ENCODE peak calls at places on chromosomes 1 and 21, in six cellular contexts. S is heart left ventricle, T is mesendoderm, L is neural progenitor cell, H is spleen, N is astrocyte of the cerebellum. X is an unnamed sample.

GRCh38 chr1:151720190-151720953 is 950 bp upstream of the RIIAD1 start:
- DNase-seq in S (peak; percentile 29), N (no peak), L (no peak), H (no peak), T (no peak), X (no peak)

GRCh38 chr1:43968348-43968948 is 1.4 kb upstream of the DPH2 start:
- DNase-seq in L (peak; percentile 83), H (no peak), S (no peak), N (peak; percentile 11), T (peak; percentile 62), X (no peak)

GRCh38 chr21:19908386-19908785 is 1089.8 kb upstream of the NCAM2 start:
- DNase-seq in L (no peak), N (no peak), T (no peak), H (no peak), S (no peak), X (no peak)

GRCh38 chr21:14602418-14602987 is 56.4 kb upstream of the SAMSN1 start:
- DNase-seq in H (no peak), T (no peak), N (no peak), S (no peak), L (no peak), X (no peak)

GRCh38 chr1:100683448-100684349 is 35.8 kb upstream of the VCAM1 start:
- DNase-seq in N (no peak), L (no peak), H (no peak), S (no peak), T (no peak), X (no peak)

GRCh38 chr21:44406953-44407352 is 48.4 kb upstream of the LRRC3 start:
- DNase-seq in H (no peak), T (no peak), N (no peak), S (no peak), L (no peak), X (no peak)

GRCh38 chr1:201883786-201884185 is 4.9 kb upstream of the SHISA4 start:
- DNase-seq in L (no peak), T (no peak), N (no peak), H (no peak), S (no peak), X (no peak)

GRCh38 chr1:29081201-29081600 is 42.5 kb downstream of the TMEM200B start:
- DNase-seq in L (no peak), N (no peak), H (no peak), S (no peak), T (no peak), X (no peak)

GRCh38 chr1:101178688-101179491 is 57.9 kb upstream of the S1PR1 start:
- DNase-seq in S (no peak), T (no peak), N (no peak), H (no peak), L (no peak), X (no peak)

GRCh38 chr1:96971439-96971838 is 249.9 kb downstream of the PTBP2 start:
- DNase-seq in L (no peak), H (no peak), N (no peak), T (no peak), S (no peak), X (no peak)

GRCh38 chr1:43065191-43065590 is 106.5 kb upstream of the SLC2A1 start:
- DNase-seq in H (no peak), T (no peak), N (no peak), L (no peak), S (no peak), X (no peak)

GRCh38 chr1:145782166-145783099 is 41.5 kb downstream of the RNF115 start:
- DNase-seq in N (peak; percentile 76), S (no peak), T (no peak), H (no peak), L (no peak), X (no peak)

GRCh38 chr1:201552941-201553341 is 14.0 kb downstream of the NAV1 start:
- DNase-seq in H (no peak), S (no peak), L (peak; percentile 36), N (no peak), T (no peak), X (no peak)

GRCh38 chr1:47593001-47593568 is 155.2 kb downstream of the FOXD2 start:
- DNase-seq in L (peak; percentile 81), H (no peak), S (no peak), N (no peak), T (peak; percentile 33), X (no peak)

GRCh38 chr1:238710697-238711096 is 675.7 kb upstream of the CHRM3 start:
- DNase-seq in L (peak; percentile 25), S (no peak), T (peak; percentile 57), N (no peak), H (no peak), X (no peak)

GRCh38 chr21:28142692-28143091 is 850.0 kb downstream of the LTN1 start:
- DNase-seq in H (no peak), L (no peak), T (no peak), N (no peak), S (no peak), X (no peak)

GRCh38 chr1:2109581-2110021 is 59.4 kb downstream of the PRKCZ start:
- DNase-seq in L (no peak), T (no peak), N (no peak), H (no peak), S (no peak), X (no peak)

GRCh38 chr1:214827883-214828282 is 224.9 kb downstream of the CENPF start:
- DNase-seq in H (no peak), S (no peak), T (no peak), L (no peak), N (no peak), X (no peak)

GRCh38 chr21:37071561-37072238 is 1.2 kb downstream of the PIGP start:
- DNase-seq in S (peak; percentile 32), H (no peak), L (peak; percentile 29), T (peak; percentile 41), N (no peak), X (peak; percentile 51)

GRCh38 chr1:109826446-109826845 is 62.7 kb upstream of the EPS8L3 start:
- DNase-seq in L (no peak), S (no peak), T (no peak), H (no peak), N (no peak), X (no peak)

GRCh38 chr21:41111681-41112080 is 56.3 kb upstream of the BACE2 start:
- DNase-seq in S (no peak), H (no peak), N (no peak), T (no peak), L (no peak), X (no peak)

GRCh38 chr1:115982399-115982798 is 6.1 kb downstream of the SLC22A15 start:
- DNase-seq in S (no peak), L (no peak), H (no peak), T (no peak), N (no peak), X (no peak)

GRCh38 chr1:68590473-68590872 is 93.6 kb upstream of the DEPDC1 start:
- DNase-seq in L (no peak), T (no peak), N (no peak), S (no peak), H (no peak), X (no peak)

GRCh38 chr21:45202889-45203288 is 84.8 kb downstream of the POFUT2 start:
- DNase-seq in H (no peak), T (no peak), N (no peak), L (no peak), S (no peak), X (no peak)

GRCh38 chr1:19384113-19384512 is 72.0 kb downstream of the SLC66A1 start:
- DNase-seq in N (no peak), L (no peak), H (no peak), T (no peak), S (peak; percentile 61), X (peak; percentile 47)

GRCh38 chr1:1187938-1188337 is 14.3 kb downstream of the TTLL10 start:
- DNase-seq in H (no peak), T (no peak), N (no peak), L (no peak), S (no peak), X (no peak)

GRCh38 chr1:54294846-54295245 is 94.9 kb downstream of the MRPL37 start:
- DNase-seq in H (no peak), S (no peak), N (no peak), T (no peak), L (no peak), X (no peak)

GRCh38 chr1:31426249-31426922 is 13.4 kb downstream of the SERINC2 start:
- DNase-seq in N (no peak), S (no peak), L (no peak), H (no peak), T (no peak), X (no peak)

GRCh38 chr21:29072873-29073221 is 601 bp downstream of the CCT8 start:
- DNase-seq in H (no peak), S (no peak), L (peak; percentile 33), N (no peak), T (peak; percentile 59), X (no peak)

GRCh38 chr1:15145327-15145726 is 8.2 kb upstream of the TMEM51 start:
- DNase-seq in N (no peak), T (no peak), S (no peak), H (no peak), L (no peak), X (no peak)

GRCh38 chr1:93395195-93395594 is 49.5 kb downstream of the DR1 start:
- DNase-seq in S (no peak), N (no peak), H (no peak), L (no peak), T (peak; percentile 60), X (no peak)

GRCh38 chr1:67110352-67110751 is 24.4 kb downstream of the C1orf141 start:
- DNase-seq in N (no peak), H (no peak), L (no peak), T (no peak), S (no peak), X (no peak)

GRCh38 chr21:37658994-37659458 is 257.2 kb downstream of the KCNJ6 start:
- DNase-seq in H (no peak), S (no peak), N (peak; percentile 49), L (no peak), T (peak; percentile 33), X (no peak)

GRCh38 chr1:46557403-46557802 is 6.0 kb upstream of the KNCN start:
- DNase-seq in L (no peak), T (no peak), H (no peak), N (no peak), S (no peak), X (no peak)

GRCh38 chr1:183270541-183271141 is 84.6 kb downstream of the LAMC2 start:
- DNase-seq in S (peak; percentile 51), N (peak; percentile 78), T (no peak), L (no peak), H (peak; percentile 14), X (no peak)

GRCh38 chr1:61338899-61339298 is 256.5 kb downstream of the NFIA start:
- DNase-seq in S (no peak), N (no peak), L (no peak), H (no peak), T (no peak), X (no peak)
- H3K4me3 ChIP-seq in S (no peak overlapping the region), N (no peak overlapping the region), L (no peak overlapping the region), H (no peak overlapping the region), T (no peak overlapping the region), X (no peak overlapping the region)

GRCh38 chr1:94922756-94923465 is 4.0 kb downstream of the CNN3 start:
- DNase-seq in H (no peak), S (no peak), T (no peak), N (peak; percentile 68), L (peak; percentile 40), X (peak; percentile 43)
- H3K4me3 ChIP-seq in H (no peak overlapping the region), S (peak overlapping the region; percentile 27), T (no peak overlapping the region), N (peak overlapping the region; percentile 96), L (peak overlapping the region; percentile 100), X (no peak overlapping the region)

GRCh38 chr1:36088577-36089392 is at the start of gene ADPRS:
- DNase-seq in N (peak; percentile 72), H (peak; percentile 98), S (peak; percentile 90), T (peak; percentile 93), L (peak; percentile 95), X (peak; percentile 85)
- H3K4me3 ChIP-seq in N (peak within 1 kb of the TSS; percentile 61), H (peak within 1 kb of the TSS; percentile 100), S (peak within 1 kb of the TSS; percentile 79), T (peak within 1 kb of the TSS; percentile 95), L (peak within 1 kb of the TSS; percentile 78), X (peak within 1 kb of the TSS; percentile 51)

GRCh38 chr1:56566040-56566774 is 13.2 kb downstream of the PLPP3 start:
- DNase-seq in T (peak; percentile 74), N (no peak), S (no peak), L (no peak), H (no peak), X (no peak)
- H3K4me3 ChIP-seq in T (no peak overlapping the region), N (no peak overlapping the region), S (no peak overlapping the region), L (no peak overlapping the region), H (no peak overlapping the region), X (no peak overlapping the region)